ENCODE peak calls at places on chromosomes 3 and 15, in five cellular contexts. R, K, C, H and J are unnamed samples.

GRCh38 chr3:190027116-190027515 is 93.6 kb downstream of the P3H2 start:
- DNase-seq in R (no peak), K (no peak), C (no peak), H (no peak), J (no peak)

GRCh38 chr3:141561426-141562034 is 74.7 kb downstream of the RASA2 start:
- DNase-seq in R (peak; percentile 11), K (peak; percentile 63), C (no peak), H (no peak), J (peak; percentile 87)

GRCh38 chr15:51108933-51109550 is 14.3 kb upstream of the TNFAIP8L3 start:
- DNase-seq in R (no peak), K (no peak), C (no peak), H (no peak), J (no peak)

GRCh38 chr3:141482250-141482937 is 4.4 kb upstream of the RASA2 start:
- DNase-seq in R (no peak), K (peak; percentile 90), C (no peak), H (no peak), J (no peak)

GRCh38 chr3:46666471-46666845 is 27.0 kb downstream of the ALS2CL start:
- DNase-seq in R (peak; percentile 8), K (no peak), C (no peak), H (peak; percentile 76), J (no peak)

GRCh38 chr3:194369522-194370279 is at the start of gene LRRC15:
- DNase-seq in R (peak; percentile 14), K (peak; percentile 38), C (peak; percentile 79), H (no peak), J (no peak)

GRCh38 chr3:195808741-195809290 is 2.9 kb downstream of the MUC4 start:
- DNase-seq in R (no peak), K (no peak), C (no peak), H (no peak), J (no peak)

GRCh38 chr15:63752979-63753378 is 80.8 kb downstream of the HERC1 start:
- DNase-seq in R (no peak), K (no peak), C (no peak), H (no peak), J (no peak)

GRCh38 chr3:185778821-185779220 is 46.0 kb downstream of the IGF2BP2 start:
- DNase-seq in R (no peak), K (no peak), C (no peak), H (no peak), J (no peak)

GRCh38 chr3:48504051-48504946 is at the start of gene SHISA5:
- DNase-seq in R (peak; percentile 78), K (no peak), C (peak; percentile 74), H (peak; percentile 79), J (peak; percentile 82)
- TF ChIP-seq POLR2A in R (no peak), K (no peak), C (no peak), H (peak; percentile 46), J (no peak)

GRCh38 chr3:25782636-25782937 is 656 bp downstream of the NGLY1 start:
- DNase-seq in R (no peak), K (no peak), C (no peak), H (no peak), J (no peak)

GRCh38 chr3:25783661-25784512 is 644 bp upstream of the NGLY1 start:
- DNase-seq in R (no peak), K (peak; percentile 30), C (peak; percentile 59), H (peak; percentile 76), J (peak; percentile 75)

GRCh38 chr3:25781758-25782594 is 1.3 kb downstream of the NGLY1 start:
- DNase-seq in R (no peak), K (no peak), C (no peak), H (no peak), J (peak; percentile 35)

GRCh38 chr3:25781145-25781757 is 2.0 kb downstream of the NGLY1 start:
- DNase-seq in R (no peak), K (no peak), C (no peak), H (no peak), J (peak; percentile 4)

DNA sequence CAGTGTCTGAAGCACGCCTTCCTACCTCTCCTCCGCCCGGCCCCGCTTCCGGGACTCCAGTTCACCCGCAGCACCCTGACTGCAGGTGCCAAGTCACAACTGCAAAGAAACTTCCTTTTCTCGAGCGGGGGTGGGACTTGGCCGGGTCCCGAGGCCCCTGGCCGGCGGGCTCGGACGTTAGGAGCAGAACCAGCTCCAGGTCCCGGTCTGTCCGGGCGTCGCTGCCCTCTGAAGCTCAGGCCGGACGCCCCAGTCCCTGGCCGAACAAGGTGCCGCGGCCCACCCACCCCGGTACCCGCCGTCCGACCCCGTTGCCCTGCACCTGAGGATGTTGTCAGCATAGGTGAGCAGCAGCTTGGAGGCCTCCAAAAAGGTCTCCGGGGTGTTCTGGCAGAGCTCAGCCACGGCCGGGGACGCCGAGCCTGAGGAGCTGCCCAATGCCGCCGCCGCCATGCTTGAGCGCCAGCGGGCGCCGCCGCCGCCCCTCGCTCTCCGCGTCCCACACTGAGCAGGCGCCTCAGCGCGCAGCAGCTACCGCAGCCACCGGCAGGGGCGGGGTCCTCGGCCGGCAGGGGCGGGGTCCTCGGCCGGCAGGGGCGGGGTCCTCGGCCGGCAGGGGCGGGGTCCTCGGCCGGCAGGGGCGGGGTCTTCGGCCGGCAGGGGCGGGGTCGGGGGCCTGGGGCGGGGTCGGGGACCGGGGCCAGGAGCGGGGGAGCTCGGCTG is at the start of gene NGLY1:
- DNase-seq in R (peak; percentile 89), K (peak; percentile 59), C (peak; percentile 85), H (peak; percentile 91), J (peak; percentile 91)
- TF ChIP-seq POLR2A in R (peak; percentile 91), K (peak; percentile 93), C (peak; percentile 93), H (peak; percentile 96), J (peak; percentile 80)

GRCh38 chr3:196867507-196868296 is at the start of gene SENP5:
- DNase-seq in R (peak; percentile 94), K (peak; percentile 75), C (peak; percentile 90), H (peak; percentile 94), J (peak; percentile 94)
- TF ChIP-seq POLR2A in R (peak; percentile 96), K (peak; percentile 94), C (peak; percentile 97), H (peak; percentile 95), J (peak; percentile 94)

GRCh38 chr3:110589381-110589780 is 482.2 kb upstream of the NECTIN3 start:
- DNase-seq in R (no peak), K (no peak), C (no peak), H (no peak), J (no peak)
- TF ChIP-seq POLR2A in R (no peak), K (no peak), C (no peak), H (no peak), J (no peak)

GRCh38 chr3:179432021-179432420 is 19.2 kb downstream of the GNB4 start:
- DNase-seq in R (no peak), K (no peak), C (peak; percentile 25), H (no peak), J (no peak)
- TF ChIP-seq POLR2A in R (no peak), K (no peak), C (no peak), H (no peak), J (no peak)

DNA sequence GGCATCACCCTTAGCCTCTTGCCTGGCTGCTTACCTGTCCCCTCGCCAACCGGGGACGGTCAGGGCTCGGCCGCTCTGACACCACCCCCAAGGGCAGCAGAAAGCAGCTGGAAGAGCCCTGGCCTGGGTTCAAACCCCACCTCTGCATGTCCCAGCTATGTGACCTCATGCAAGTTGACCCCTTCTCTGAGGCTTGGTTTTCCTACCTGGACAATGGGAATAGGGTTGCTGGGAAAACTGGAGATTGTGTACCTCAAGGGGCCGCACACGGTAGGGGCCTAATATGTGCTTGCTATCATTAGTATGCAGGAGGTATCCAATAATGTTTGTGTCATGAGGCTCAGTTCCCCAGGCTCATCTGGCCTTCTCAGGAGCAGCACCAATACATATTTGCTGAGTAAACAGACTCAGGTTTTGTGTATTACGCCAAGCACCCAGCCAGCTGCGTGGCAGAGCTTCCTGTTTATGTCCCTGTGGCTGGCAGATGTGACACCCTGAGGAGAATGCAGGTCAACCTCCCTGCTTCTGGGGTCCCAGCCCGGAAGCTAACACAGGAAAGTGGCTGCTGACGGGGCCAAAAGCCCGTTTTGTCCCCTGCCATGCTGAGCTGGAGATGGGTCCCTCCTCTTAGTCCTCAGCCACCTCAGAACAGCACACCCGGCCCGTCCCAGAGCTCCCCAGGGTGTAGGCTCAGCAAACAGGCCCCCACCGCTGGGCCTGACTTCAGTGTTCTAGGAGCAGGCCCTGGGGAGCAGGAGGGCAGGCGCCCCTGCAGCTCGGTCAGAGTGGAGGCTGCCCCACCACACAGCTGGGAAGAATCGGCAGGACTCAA is 29.7 kb downstream of the PLXND1 start:
- DNase-seq in R (peak; percentile 75), K (peak; percentile 33), C (peak; percentile 66), H (peak; percentile 60), J (no peak)
- TF ChIP-seq POLR2A in R (peak; percentile 14), K (no peak), C (no peak), H (no peak), J (no peak)